ENCODE peak calls at places on chromosomes 12 and 14, in four cellular contexts. M is effector memory CD8-positive, alpha-beta T cell; X is Right ventricle myocardium inferior; E is EH. V is an unnamed sample.
A peak's percentile ranks its signal among the peaks of the same experiment; 100 is the strongest.

GRCh38 chr12:55728932-55729591 is at the start of gene CD63:
- DNase-seq in M (peak; percentile 39), X (peak; percentile 96), E (peak; percentile 89), V (peak; percentile 77)

GRCh38 chr12:75969768-75970167 is 61.8 kb downstream of the PHLDA1 start:
- DNase-seq in M (no peak), X (no peak), E (peak; percentile 17), V (no peak)

GRCh38 chr12:119544780-119545625 is 48.6 kb upstream of the TMEM233 start:
- DNase-seq in M (peak; percentile 45), X (no peak), E (peak; percentile 71), V (peak; percentile 26)

GRCh38 chr12:126095748-126096510 is 1030.7 kb downstream of the AACS start:
- DNase-seq in M (no peak), X (no peak), E (no peak), V (no peak)

GRCh38 chr12:15044461-15044860 is 71.6 kb downstream of the PDE6H start:
- DNase-seq in M (no peak), X (no peak), E (peak; percentile 37), V (no peak)

GRCh38 chr12:94147991-94148840 is at the start of gene PLXNC1:
- DNase-seq in M (peak; percentile 64), X (peak; percentile 90), E (peak; percentile 61), V (peak; percentile 63)

GRCh38 chr14:105889666-105890473 is 363.5 kb downstream of the TMEM121 start:
- DNase-seq in M (no peak), X (peak; percentile 50), E (no peak), V (no peak)

GRCh38 chr12:116694653-116695463 is 43.0 kb downstream of the SPRING1 start:
- DNase-seq in M (no peak), X (no peak), E (no peak), V (no peak)

GRCh38 chr14:59918824-59919581 is 941 bp upstream of the LRRC9 start:
- DNase-seq in M (no peak), X (no peak), E (peak; percentile 34), V (peak; percentile 3)

GRCh38 chr12:107515446-107515958 is 170.1 kb upstream of the PWP1 start:
- DNase-seq in M (no peak), X (peak; percentile 62), E (peak; percentile 77), V (no peak)

GRCh38 chr12:69052613-69053408 is 119.8 kb upstream of the CPM start:
- DNase-seq in M (no peak), X (no peak), E (peak; percentile 84), V (no peak)

GRCh38 chr12:26690601-26691000 is 142.4 kb downstream of the ITPR2 start:
- DNase-seq in M (no peak), X (no peak), E (peak; percentile 37), V (no peak)

V was measured in immature natural killer cell.